ENCODE peak calls at places on chromosomes 7 and 10, in four cellular contexts. K is A549, L is tibial nerve, G is HepG2. W is an unnamed sample.

GRCh38 chr7:74025745-74026144 is 2.2 kb upstream of the ELN start:
- DNase-seq in K (no peak), G (no peak), L (no peak), W (no peak)

GRCh38 chr10:58994226-58995057 is 182.0 kb upstream of the PHYHIPL start:
- DNase-seq in G (peak; percentile 92), K (peak; percentile 86), L (no peak), W (no peak)

GRCh38 chr7:68216046-68216445 is 1219.4 kb downstream of the TYW1 start:
- DNase-seq in G (no peak), L (peak; percentile 15), K (no peak), W (no peak)

GRCh38 chr10:24041030-24041429 is 167.9 kb upstream of the KIAA1217 start:
- DNase-seq in K (no peak), L (no peak), G (no peak), W (no peak)

GRCh38 chr7:100095289-100095688 is 5.9 kb downstream of the MCM7 start:
- DNase-seq in L (no peak), G (no peak), K (no peak), W (no peak)

GRCh38 chr7:94525917-94526316 is 16.3 kb downstream of the CASD1 start:
- DNase-seq in K (no peak), G (no peak), L (no peak), W (no peak)

GRCh38 chr7:74387606-74388005 is 66.1 kb upstream of the GTF2IRD1 start:
- DNase-seq in L (no peak), K (no peak), G (no peak), W (no peak)

GRCh38 chr7:98202367-98203195 is 8.7 kb upstream of the BHLHA15 start:
- DNase-seq in G (no peak), K (no peak), L (no peak), W (no peak)

GRCh38 chr10:60989400-60989876 is 45.5 kb upstream of the RHOBTB1 start:
- DNase-seq in K (peak; percentile 65), G (peak; percentile 33), L (no peak), W (no peak)

GRCh38 chr7:14507617-14508016 is 394.9 kb downstream of the DGKB start:
- DNase-seq in K (no peak), L (no peak), G (no peak), W (no peak)

GRCh38 chr10:33252794-33253203 is 81.7 kb downstream of the NRP1 start:
- DNase-seq in L (no peak), K (peak; percentile 66), G (peak; percentile 7), W (no peak)

GRCh38 chr7:7103343-7104313 is 78.7 kb upstream of the C1GALT1 start:
- DNase-seq in K (peak; percentile 66), L (no peak), G (peak; percentile 61), W (no peak)

GRCh38 chr10:20257422-20257821 is 441.2 kb downstream of the PLXDC2 start:
- DNase-seq in K (no peak), G (no peak), L (no peak), W (no peak)

GRCh38 chr10:99658622-99659030 is 683 bp upstream of the ENTPD7 start:
- DNase-seq in K (peak; percentile 50), G (peak; percentile 39), L (no peak), W (peak; percentile 60)

GRCh38 chr10:89869180-89869579 is 167.8 kb downstream of the KIF20B start:
- DNase-seq in K (no peak), G (no peak), L (no peak), W (no peak)

GRCh38 chr7:18128846-18129245 is 101.2 kb upstream of the PRPS1L1 start:
- DNase-seq in L (no peak), K (no peak), G (no peak), W (no peak)

GRCh38 chr10:55410415-55410885 is 609.4 kb upstream of the PCDH15 start:
- DNase-seq in L (no peak), G (no peak), K (no peak), W (no peak)

GRCh38 chr7:155425946-155426345 is 32.0 kb upstream of the EN2 start:
- DNase-seq in L (no peak), K (no peak), G (no peak), W (no peak)

GRCh38 chr10:35172574-35172973 is 45.9 kb downstream of the CREM start:
- DNase-seq in K (no peak), L (no peak), G (no peak), W (no peak)

GRCh38 chr7:44441079-44441478 is 49.4 kb downstream of the NUDCD3 start:
- DNase-seq in G (no peak), K (no peak), L (no peak), W (no peak)

GRCh38 chr10:132465193-132465888 is 68.3 kb downstream of the PWWP2B start:
- DNase-seq in K (no peak), G (no peak), L (no peak), W (peak; percentile 79)

GRCh38 chr10:132143162-132143561 is 43.6 kb upstream of the DPYSL4 start:
- DNase-seq in G (no peak), K (no peak), L (no peak), W (no peak)

GRCh38 chr10:62071846-62072281 is 170.4 kb downstream of the ARID5B start:
- DNase-seq in G (no peak), L (no peak), K (no peak), W (no peak)

GRCh38 chr10:107264742-107265141 is 100.2 kb upstream of the SORCS1 start:
- DNase-seq in K (no peak), G (no peak), L (no peak), W (no peak)

GRCh38 chr10:102066421-102067068 is 1.4 kb downstream of the HPS6 start:
- DNase-seq in L (no peak), G (no peak), K (no peak), W (peak; percentile 44)

GRCh38 chr10:112333452-112333851 is 40.5 kb upstream of the ACSL5 start:
- DNase-seq in G (no peak), L (no peak), K (no peak), W (no peak)

GRCh38 chr7:2795906-2796305 is 48.2 kb downstream of the GNA12 start:
- DNase-seq in K (no peak), L (no peak), G (no peak), W (no peak)

GRCh38 chr7:2792856-2793487 is 51.1 kb downstream of the GNA12 start:
- DNase-seq in K (no peak), L (no peak), G (no peak), W (peak; percentile 57)

GRCh38 chr7:2792240-2792639 is 51.9 kb downstream of the GNA12 start:
- DNase-seq in G (no peak), K (no peak), L (no peak), W (no peak)

GRCh38 chr7:2796358-2797352 is 47.5 kb downstream of the GNA12 start:
- DNase-seq in L (peak; percentile 80), K (no peak), G (no peak), W (no peak)

DNA sequence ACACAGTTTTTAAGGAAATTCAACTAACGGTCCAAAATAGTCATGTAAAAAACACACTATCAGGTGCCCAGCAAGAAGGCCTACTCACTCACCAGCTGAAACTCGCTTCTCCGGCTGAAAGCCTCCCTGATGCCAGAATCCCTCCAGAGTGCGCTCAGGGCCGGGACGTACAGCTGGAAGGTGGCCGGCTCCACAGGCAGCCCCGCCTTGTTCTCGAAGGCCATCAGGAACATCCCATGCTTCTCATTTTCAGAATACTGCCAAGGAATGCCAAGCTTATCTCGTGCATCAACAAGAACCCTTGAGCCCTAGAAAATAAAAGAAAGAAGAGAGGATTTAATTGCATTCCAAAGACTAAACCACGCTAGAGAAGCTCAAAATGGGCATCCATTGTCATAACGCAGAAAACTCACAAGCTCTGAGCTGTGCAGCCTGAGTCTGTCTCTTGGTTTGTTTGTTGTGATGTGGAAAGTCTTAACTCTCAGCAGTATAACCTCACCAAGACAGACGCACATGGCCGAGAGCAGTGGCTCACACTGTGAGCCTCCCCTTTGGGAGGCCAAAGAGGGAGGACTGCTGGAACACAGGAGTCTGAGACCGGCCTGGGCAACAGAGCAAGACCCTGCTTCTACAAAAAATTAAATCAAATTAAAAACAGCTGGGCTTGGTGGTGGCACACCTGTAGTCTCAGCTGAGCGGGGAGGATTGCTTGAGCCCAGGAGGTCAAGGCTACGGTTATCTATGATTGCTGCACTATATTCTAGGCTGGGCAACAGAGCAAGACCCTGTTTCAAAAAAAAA is 49.1 kb downstream of the GNA12 start:
- DNase-seq in L (no peak), K (no peak), G (no peak), W (peak; percentile 52)
- H3K27ac ChIP-seq in L (no peak overlapping the region), K (no peak overlapping the region), G (no peak overlapping the region), W (no peak overlapping the region)

DNA sequence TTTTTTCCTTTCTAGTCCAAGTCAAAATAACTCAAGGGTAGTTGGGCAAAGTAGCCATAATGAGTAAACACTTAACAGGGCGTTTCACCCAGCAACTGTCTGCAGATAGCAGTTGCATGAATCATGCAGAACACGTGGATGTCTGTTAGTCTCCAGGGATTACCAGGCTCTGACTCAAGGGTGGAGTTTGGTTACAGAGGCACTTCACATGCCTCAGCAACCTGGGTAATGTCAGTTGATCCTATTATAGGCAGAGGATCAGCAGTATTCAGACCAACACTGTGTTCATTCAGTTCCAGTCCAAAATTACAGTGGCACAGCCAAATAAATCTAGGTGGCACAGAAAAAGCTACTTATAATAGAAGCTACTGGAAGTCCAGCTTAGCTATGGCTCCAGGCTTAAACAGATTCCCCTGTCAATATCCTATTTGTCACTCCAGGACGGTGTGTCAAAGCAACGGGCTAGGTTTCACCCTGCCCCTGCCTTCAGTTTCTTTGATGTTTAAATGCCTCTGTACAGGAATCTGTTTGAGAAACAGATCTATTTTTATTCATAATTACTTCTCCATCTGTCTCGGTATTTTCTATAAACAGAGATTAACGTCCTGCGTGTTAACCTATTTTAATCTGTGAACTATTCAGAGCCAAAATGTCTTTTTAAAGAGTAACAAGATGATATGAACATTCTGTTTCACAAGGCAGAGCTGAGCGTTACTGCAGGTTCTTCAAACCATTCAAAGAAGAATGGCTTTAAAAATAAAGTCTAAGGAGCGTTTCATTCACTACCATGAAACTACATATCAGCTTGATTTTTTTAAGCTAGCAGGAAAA is 162.6 kb upstream of the AKR1E2 start:
- DNase-seq in G (peak; percentile 85), L (peak; percentile 83), K (peak; percentile 98), W (peak; percentile 89)
- TF ChIP-seq EP300 in G (no peak), L (peak; percentile 96), K (peak; percentile 90), W (peak; percentile 53)

DNA sequence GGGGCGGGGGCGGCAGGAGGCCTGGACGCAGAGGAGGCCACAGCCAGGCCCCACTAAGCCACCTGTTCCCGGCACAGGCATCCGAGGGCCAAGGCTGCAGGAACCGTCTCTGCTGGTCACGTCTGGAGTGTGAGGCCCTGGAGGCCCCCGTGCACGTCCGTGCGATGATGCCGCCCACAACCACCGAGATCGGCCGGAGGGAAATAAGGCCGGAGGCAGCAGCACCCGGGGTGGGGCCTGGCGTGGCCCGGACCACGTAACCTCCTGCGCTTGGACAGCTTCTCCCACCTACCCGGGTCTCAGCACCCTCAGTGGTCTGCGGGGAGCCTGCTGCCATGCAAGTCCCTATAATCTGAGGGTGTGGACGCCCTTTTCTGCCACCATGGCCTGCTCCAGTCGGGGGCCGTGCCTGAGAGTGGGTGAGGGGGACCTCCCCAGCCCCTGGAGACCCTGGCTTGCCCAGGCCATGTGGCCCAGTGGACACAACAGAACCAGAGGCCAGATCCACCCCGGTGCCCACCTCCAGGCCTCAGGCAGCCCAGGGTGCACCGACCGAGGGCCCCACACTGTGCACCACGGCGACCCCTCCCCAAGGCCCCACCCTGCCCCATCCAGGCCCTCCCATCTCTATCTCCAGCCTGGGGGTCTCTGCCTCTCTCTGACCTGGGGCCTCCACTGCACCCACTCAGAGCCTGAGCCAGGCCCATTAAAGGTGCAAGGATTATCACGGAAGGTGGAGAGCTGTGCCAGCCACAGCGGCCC is 83.1 kb downstream of the PDGFA start:
- DNase-seq in K (no peak), G (no peak), L (no peak), W (no peak)
- H3K9me3 ChIP-seq in K (no peaks in the 10 kb centered on the region), G (no peaks in the 10 kb centered on the region), L (no peaks in the 10 kb centered on the region), W (no peaks in the 10 kb centered on the region)

DNA sequence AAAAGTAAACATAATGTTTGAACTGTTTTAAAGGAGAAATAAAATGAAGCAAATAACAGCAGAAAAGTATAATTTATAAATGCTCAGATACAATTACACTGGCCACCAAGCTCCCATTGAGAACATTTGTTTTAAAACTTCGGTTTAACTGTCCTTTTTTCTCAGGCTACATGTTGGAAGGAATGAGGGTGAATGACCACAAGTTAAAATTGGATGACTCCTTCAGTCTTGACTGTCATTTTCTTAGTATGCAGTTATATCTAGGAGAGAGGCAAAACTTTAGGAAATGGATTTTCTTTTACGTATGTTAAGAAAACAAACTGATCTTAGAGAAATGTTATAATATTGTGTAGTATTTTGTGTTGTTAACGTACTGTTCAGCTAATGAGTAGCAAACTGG is 5.0 kb downstream of the TRIM24 start:
- DNase-seq in G (no peak), L (no peak), K (no peak), W (no peak)
- H3K27ac ChIP-seq in G (peak overlapping the region; percentile 42), L (no peak overlapping the region), K (no peak overlapping the region), W (no peak overlapping the region)